ENCODE peak calls at places on chromosomes 11 and 22, in seven cellular contexts. L is NCI-H774; K is lower lobe of right lung; B is head of caudate nucleus; Y is NCI-H226; Z is stimulated activated effector memory CD8-positive, alpha-beta T cell treated with anti-CD3 and anti-CD28 coated beads, Interleukin-12 subunit alpha, Interleukin-12 subunit beta, amount 100 ng/mL, for 72 hours; W is transverse colon. J is an unnamed sample.

GRCh38 chr11:87743002-87743401 is 432.2 kb downstream of the RAB38 start:
- DNase-seq in B (no peak), K (no peak), L (no peak), Y (no peak), Z (no peak), W (no peak), J (no peak)

GRCh38 chr11:69995697-69996096 is 82.4 kb upstream of the ANO1 start:
- DNase-seq in K (no peak), W (no peak), Y (no peak), Z (no peak), L (no peak), B (no peak), J (no peak)

GRCh38 chr11:128766687-128767086 is 72.8 kb downstream of the FLI1 start:
- DNase-seq in L (peak), W (no peak), Z (no peak), K (no peak), Y (no peak), B (no peak), J (no peak)

GRCh38 chr11:117045196-117045595 is 53.0 kb downstream of the SIK3 start:
- DNase-seq in Z (no peak), Y (no peak), K (no peak), L (no peak), W (peak), B (no peak), J (no peak)

GRCh38 chr11:113577356-113578163 is 102.4 kb upstream of the DRD2 start:
- DNase-seq in L (peak), K (no peak), Z (no peak), W (no peak), B (no peak), Y (no peak), J (no peak)

GRCh38 chr11:75386912-75387311 is 12.4 kb upstream of the RPS3 start:
- DNase-seq in K (no peak), L (no peak), B (no peak), W (peak), Z (no peak), Y (peak), J (no peak)

GRCh38 chr11:103609117-103610066 is 427.0 kb upstream of the DDI1 start:
- DNase-seq in K (no peak), B (no peak), Z (no peak), Y (peak), L (no peak), W (no peak), J (no peak)

GRCh38 chr11:2933376-2934056 is 4.3 kb upstream of the PHLDA2 start:
- DNase-seq in Y (peak), L (no peak), Z (peak), K (peak), W (peak), B (peak), J (no peak)

GRCh38 chr22:32165692-32166091 is 6.6 kb upstream of the C22orf42 start:
- DNase-seq in Z (no peak), B (peak), W (no peak), L (no peak), K (no peak), Y (no peak), J (no peak)

GRCh38 chr11:46306296-46306853 is 28.9 kb downstream of the CREB3L1 start:
- DNase-seq in Z (no peak), W (no peak), K (no peak), L (no peak), Y (no peak), B (no peak), J (no peak)

GRCh38 chr22:31947296-31947695 is 3.0 kb downstream of the YWHAH start:
- DNase-seq in L (no peak), K (no peak), Z (no peak), W (peak), Y (no peak), B (peak), J (no peak)

GRCh38 chr11:76588455-76589325 is 81.9 kb downstream of the LRRC32 start:
- DNase-seq in Y (peak), Z (no peak), W (peak), K (peak), B (peak), L (no peak), J (no peak)

GRCh38 chr22:20549232-20549841 is 41.9 kb downstream of the MED15 start:
- DNase-seq in W (no peak), K (peak), Y (no peak), B (peak), L (no peak), Z (no peak), J (no peak)

GRCh38 chr11:62909107-62909894 is 11.9 kb downstream of the CHRM1 start:
- DNase-seq in B (peak), Y (peak), W (peak), K (peak), Z (no peak), L (no peak), J (no peak)

GRCh38 chr11:16815047-16815767 is 76.8 kb downstream of the C11orf58 start:
- DNase-seq in L (no peak), B (peak), W (peak), K (peak), Y (no peak), Z (no peak), J (no peak)

GRCh38 chr11:73404506-73405145 is 28.4 kb downstream of the RELT start:
- DNase-seq in W (no peak), B (no peak), L (no peak), Z (no peak), K (no peak), Y (no peak), J (no peak)

GRCh38 chr22:27906241-27906640 is 12.8 kb downstream of the PITPNB start:
- DNase-seq in W (no peak), Y (no peak), B (no peak), K (no peak), Z (no peak), L (no peak), J (no peak)

GRCh38 chr11:6855971-6856542 is 6.8 kb upstream of the OR10A2 start:
- DNase-seq in K (no peak), B (no peak), Y (no peak), L (no peak), W (no peak), Z (no peak), J (no peak)

GRCh38 chr11:66476841-66477251 is 3.4 kb upstream of the DPP3 start:
- DNase-seq in Z (no peak), B (no peak), Y (no peak), K (no peak), W (no peak), L (no peak), J (no peak)

GRCh38 chr11:83663984-83664383 is 377.8 kb upstream of the CCDC90B start:
- DNase-seq in W (no peak), K (no peak), Z (no peak), L (no peak), B (no peak), Y (no peak), J (no peak)

GRCh38 chr11:79342236-79342635 is 98.6 kb downstream of the TENM4 start:
- DNase-seq in W (no peak), K (no peak), Y (no peak), B (no peak), L (no peak), Z (no peak), J (no peak)

GRCh38 chr22:41966607-41967240 is 2.5 kb upstream of the SEPTIN3 start:
- DNase-seq in K (no peak), Y (peak), L (no peak), Z (no peak), W (peak), B (peak), J (no peak)

GRCh38 chr22:47335460-47335859 is 573.0 kb downstream of the TBC1D22A start:
- DNase-seq in L (no peak), B (no peak), W (no peak), K (no peak), Z (no peak), Y (no peak), J (no peak)

GRCh38 chr11:86800076-86800955 is at the start of gene PRSS23:
- DNase-seq in B (peak), K (peak), L (peak), W (peak), Z (peak), Y (peak), J (no peak)

GRCh38 chr11:86151188-86152005 is 82.5 kb upstream of the PICALM start:
- DNase-seq in W (no peak), B (peak), K (no peak), Z (no peak), L (no peak), Y (peak), J (no peak)

GRCh38 chr11:104609297-104609696 is 289.0 kb downstream of the CASP12 start:
- DNase-seq in L (no peak), Y (peak), B (peak), K (no peak), W (peak), Z (peak), J (peak)

GRCh38 chr11:3230636-3231549 is 1.3 kb downstream of the MRGPRE start:
- DNase-seq in K (no peak), B (peak), L (no peak), Z (no peak), Y (no peak), W (no peak), J (no peak)

GRCh38 chr11:45815747-45816146 is 10.8 kb downstream of the SLC35C1 start:
- DNase-seq in Z (no peak), L (no peak), Y (peak), B (no peak), W (no peak), K (no peak), J (no peak)

GRCh38 chr22:40009953-40010751 is 15.4 kb downstream of the FAM83F start:
- DNase-seq in Y (no peak), L (no peak), K (peak), B (peak), W (no peak), Z (no peak), J (no peak)

J was measured in activated T-cell treated with anti-CD3 and anti-CD28 coated beads for 4 hours.